ENCODE peak calls at places on chromosomes 16 and 17, in four cellular contexts. P is ascending aorta, Q is mammary epithelial cell, S is hepatocyte. Y is an unnamed sample.
A peak's percentile ranks its signal among the peaks of the same experiment; 100 is the strongest.

GRCh38 chr16:51286272-51286671 is 135.2 kb upstream of the SALL1 start:
- DNase-seq in P (no peak), Q (no peak), S (no peak), Y (no peak)

GRCh38 chr16:31071861-31072260 is 2.2 kb downstream of the ZNF668 start:
- DNase-seq in P (no peak), Q (peak; percentile 12), S (peak; percentile 12), Y (no peak)

GRCh38 chr16:20249247-20249646 is 78.1 kb downstream of the GP2 start:
- DNase-seq in P (no peak), Q (no peak), S (peak; percentile 50), Y (no peak)

GRCh38 chr17:10177921-10178788 is 20.3 kb downstream of the GAS7 start:
- DNase-seq in P (no peak), Q (no peak), S (peak; percentile 51), Y (no peak)

GRCh38 chr17:81171941-81172340 is 5.9 kb upstream of the AATK start:
- DNase-seq in P (no peak), Q (no peak), S (no peak), Y (no peak)

GRCh38 chr17:58172369-58173071 is 5.7 kb downstream of the OR4D2 start:
- DNase-seq in P (no peak), Q (peak; percentile 35), S (no peak), Y (no peak)

GRCh38 chr17:78526231-78527025 is 50.8 kb downstream of the DNAH17 start:
- DNase-seq in P (no peak), Q (no peak), S (no peak), Y (no peak)

GRCh38 chr16:84239186-84239790 is 524 bp downstream of the KCNG4 start:
- DNase-seq in P (no peak), Q (no peak), S (no peak), Y (no peak)

GRCh38 chr17:39486242-39486641 is 25.0 kb downstream of the CDK12 start:
- DNase-seq in P (no peak), Q (peak; percentile 34), S (peak; percentile 5), Y (no peak)

GRCh38 chr16:68737730-68738590 is 868 bp downstream of the CDH1 start:
- DNase-seq in P (no peak), Q (peak; percentile 70), S (peak; percentile 71), Y (no peak)

GRCh38 chr17:80833952-80834895 is 157.4 kb upstream of the CHMP6 start:
- DNase-seq in P (peak; percentile 63), Q (no peak), S (no peak), Y (peak; percentile 6)

GRCh38 chr16:79067600-79067999 is 532.9 kb downstream of the MAF start:
- DNase-seq in P (no peak), Q (peak; percentile 37), S (no peak), Y (no peak)

GRCh38 chr16:19898924-19899604 is 14.4 kb upstream of the GPRC5B start:
- DNase-seq in P (peak; percentile 66), Q (peak; percentile 46), S (peak; percentile 73), Y (peak; percentile 12)

GRCh38 chr17:82080789-82081464 is 15.3 kb upstream of the DUS1L start:
- DNase-seq in P (no peak), Q (no peak), S (no peak), Y (no peak)

GRCh38 chr17:76268015-76268749 is 3.0 kb downstream of the UBALD2 start:
- DNase-seq in P (peak; percentile 87), Q (peak; percentile 87), S (peak; percentile 66), Y (peak; percentile 64)

GRCh38 chr16:14549789-14550153 is 80.3 kb downstream of the PARN start:
- DNase-seq in P (no peak), Q (no peak), S (peak; percentile 28), Y (no peak)

GRCh38 chr16:73232555-73233422 is 184.9 kb upstream of the ZFHX3 start:
- DNase-seq in P (no peak), Q (peak; percentile 12), S (peak; percentile 82), Y (no peak)

GRCh38 chr17:72405662-72406230 is 284.9 kb downstream of the SOX9 start:
- DNase-seq in P (no peak), Q (no peak), S (no peak), Y (no peak)

GRCh38 chr17:15106540-15106939 is 158.6 kb downstream of the PMP22 start:
- DNase-seq in P (no peak), Q (peak; percentile 60), S (peak; percentile 26), Y (no peak)

GRCh38 chr17:37483311-37484039 is 6.2 kb upstream of the DUSP14 start:
- DNase-seq in P (no peak), Q (no peak), S (peak; percentile 71), Y (no peak)

GRCh38 chr16:27330542-27330941 is 16.8 kb downstream of the IL4R start:
- DNase-seq in P (peak; percentile 91), Q (peak; percentile 41), S (peak; percentile 52), Y (no peak)

GRCh38 chr17:8121531-8122390 is 2.1 kb downstream of the HES7 start:
- DNase-seq in P (no peak), Q (peak; percentile 73), S (peak; percentile 88), Y (no peak)

GRCh38 chr17:61294777-61295176 is 104.9 kb upstream of the TBX2 start:
- DNase-seq in P (no peak), Q (peak; percentile 48), S (peak; percentile 60), Y (no peak)

GRCh38 chr16:67546761-67547422 is 15.4 kb upstream of the CTCF start:
- DNase-seq in P (peak; percentile 85), Q (peak; percentile 45), S (peak; percentile 83), Y (peak; percentile 64)

GRCh38 chr16:27489421-27489820 is 60.3 kb downstream of the GTF3C1 start:
- DNase-seq in P (no peak), Q (no peak), S (no peak), Y (no peak)

GRCh38 chr17:38560503-38561318 is 45.0 kb downstream of the SRCIN1 start:
- DNase-seq in P (no peak), Q (peak; percentile 14), S (peak; percentile 55), Y (no peak)

GRCh38 chr16:65224471-65224870 is 102.6 kb upstream of the CDH11 start:
- DNase-seq in P (no peak), Q (no peak), S (no peak), Y (no peak)

GRCh38 chr17:76132574-76133338 is 8.3 kb downstream of the FOXJ1 start:
- DNase-seq in P (no peak), Q (peak; percentile 48), S (peak; percentile 84), Y (no peak)

GRCh38 chr16:16933861-16934260 is 536.9 kb downstream of the XYLT1 start:
- DNase-seq in P (no peak), Q (no peak), S (no peak), Y (no peak)

GRCh38 chr17:83200231-83200699 is 120.9 kb downstream of the METRNL start:
- DNase-seq in P (peak; percentile 89), Q (no peak), S (no peak), Y (peak; percentile 7)

GRCh38 chr17:83202002-83203000 is 122.9 kb downstream of the METRNL start:
- DNase-seq in P (peak; percentile 61), Q (no peak), S (no peak), Y (no peak)

GRCh38 chr17:83199500-83200201 is 120.2 kb downstream of the METRNL start:
- DNase-seq in P (peak; percentile 75), Q (no peak), S (no peak), Y (no peak)

GRCh38 chr17:83201206-83202001 is 122.0 kb downstream of the METRNL start:
- DNase-seq in P (peak; percentile 57), Q (no peak), S (no peak), Y (peak; percentile 3)

GRCh38 chr17:83200746-83201145 is 121.3 kb downstream of the METRNL start:
- DNase-seq in P (peak; percentile 63), Q (no peak), S (no peak), Y (peak; percentile 6)
- H3K9me3 ChIP-seq in P (no peaks in the 10 kb centered on the region), Q (no peaks in the 10 kb centered on the region), S (no peaks in the 10 kb centered on the region), Y (no peaks in the 10 kb centered on the region)

DNA sequence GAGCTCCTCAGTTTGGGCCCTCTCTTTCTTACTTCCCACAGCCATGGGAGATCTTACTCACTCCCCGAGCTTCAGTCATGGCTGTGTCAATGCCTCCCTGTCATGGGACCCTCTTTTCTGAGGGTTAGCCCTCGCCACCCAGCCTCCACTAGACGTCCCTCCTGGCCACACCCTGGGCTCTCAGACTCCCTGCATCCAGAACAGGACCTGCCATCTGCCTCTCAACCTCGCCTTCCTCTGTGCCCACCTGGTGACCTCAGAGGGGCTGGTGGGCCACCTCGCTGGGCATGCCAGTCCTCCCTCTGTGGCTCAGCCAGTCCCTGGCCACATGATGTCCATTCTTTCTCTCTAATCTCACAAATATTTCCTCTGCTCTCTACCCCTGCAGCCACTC is 54.6 kb upstream of the MED9 start:
- DNase-seq in P (no peak), Q (no peak), S (no peak), Y (no peak)
- H3K9me3 ChIP-seq in P (no peaks in the 10 kb centered on the region), Q (no peaks in the 10 kb centered on the region), S (no peaks in the 10 kb centered on the region), Y (no peaks in the 10 kb centered on the region)

DNA sequence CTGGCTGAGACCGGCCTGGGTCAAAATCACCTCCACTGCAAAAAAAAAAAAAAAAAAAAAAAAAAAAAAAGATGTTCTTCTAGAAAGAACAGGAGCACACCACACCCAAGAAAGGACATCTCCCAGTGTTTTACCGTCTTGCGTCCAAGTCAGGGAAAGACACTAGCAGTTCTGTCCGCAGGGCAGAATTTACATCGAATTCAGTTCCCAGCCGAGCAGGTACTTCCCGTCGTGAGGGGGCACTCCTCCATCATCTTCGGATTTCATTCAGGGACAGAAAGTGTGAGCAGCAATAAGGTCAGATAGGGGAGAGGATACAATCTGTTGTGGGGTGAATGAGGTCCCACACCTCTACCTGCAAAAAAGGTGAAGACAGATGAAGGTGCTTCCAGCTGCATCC is 574.7 kb downstream of the KCNJ18 start:
- DNase-seq in P (no peak), Q (no peak), S (no peak), Y (no peak)
- H3K9me3 ChIP-seq in P (no peaks in the 10 kb centered on the region), Q (peaks cover 53% of the 10 kb centered on the region), S (peaks cover 11% of the 10 kb centered on the region), Y (peaks cover 4% of the 10 kb centered on the region)

GRCh38 chr17:22707626-22708025 is 1015.3 kb downstream of the KCNJ18 start:
- DNase-seq in P (no peak), Q (no peak), S (no peak), Y (no peak)
- H3K9me3 ChIP-seq in P (no peaks in the 10 kb centered on the region), Q (peaks cover 48% of the 10 kb centered on the region), S (no peaks in the 10 kb centered on the region), Y (no peaks in the 10 kb centered on the region)

DNA sequence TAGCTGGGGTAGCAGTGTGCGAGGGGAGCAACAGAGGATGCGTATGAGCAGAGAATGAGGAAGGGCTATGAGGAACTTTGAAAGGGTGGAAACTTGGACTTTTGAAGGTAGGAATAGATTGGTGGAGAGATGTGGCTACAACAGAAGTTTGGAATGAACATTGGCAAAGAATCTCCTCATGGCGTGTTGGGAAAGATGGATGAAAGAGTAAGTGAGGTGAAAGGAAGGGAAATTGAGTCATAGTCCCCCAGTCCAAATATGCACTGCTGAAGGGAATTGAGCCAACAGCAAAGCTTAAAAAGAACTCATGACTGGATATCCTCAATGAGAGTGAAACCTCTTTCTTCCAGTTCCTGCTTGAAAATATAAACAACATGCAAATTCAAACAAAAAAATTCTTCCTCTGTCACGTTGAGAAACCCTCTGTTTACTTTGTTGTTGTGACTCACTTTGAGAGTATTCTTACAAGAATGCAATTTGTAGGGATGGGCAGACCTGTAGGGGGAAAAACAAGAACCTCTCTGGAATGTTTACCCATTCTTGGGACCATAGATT is 313.2 kb upstream of the KCNJ16 start:
- DNase-seq in P (no peak), Q (peak; percentile 87), S (peak; percentile 48), Y (no peak)
- H3K9me3 ChIP-seq in P (no peaks in the 10 kb centered on the region), Q (no peaks in the 10 kb centered on the region), S (no peaks in the 10 kb centered on the region), Y (no peaks in the 10 kb centered on the region)

GRCh38 chr16:75160386-75160785 is 12.1 kb downstream of the ZFP1 start:
- DNase-seq in P (no peak), Q (no peak), S (no peak), Y (no peak)
- H3K9me3 ChIP-seq in P (peaks cover 2% of the 10 kb centered on the region), Q (peaks cover 12% of the 10 kb centered on the region), S (peaks cover 5% of the 10 kb centered on the region), Y (no peaks in the 10 kb centered on the region)